ENCODE peak calls at places on chromosomes 13 and 19, in four cellular contexts. A, X, S and T are unnamed samples.

GRCh38 chr13:23348270-23349126 is 85.0 kb downstream of the SACS start:
- DNase-seq in A (no peak), X (no peak), S (no peak), T (no peak)

GRCh38 chr13:106566682-106567420 is 1.1 kb downstream of the ARGLU1 start:
- DNase-seq in A (peak; percentile 54), X (peak; percentile 65), S (peak; percentile 53), T (no peak)

GRCh38 chr13:111317042-111317550 is 3.3 kb upstream of the TEX29 start:
- DNase-seq in A (no peak), X (no peak), S (no peak), T (no peak)

GRCh38 chr13:75264611-75265010 is 217.4 kb downstream of the TBC1D4 start:
- DNase-seq in A (no peak), X (no peak), S (no peak), T (no peak)

GRCh38 chr13:76992548-76993001 is 694 bp downstream of the CLN5 start:
- DNase-seq in A (peak; percentile 16), X (peak; percentile 32), S (no peak), T (peak; percentile 21)

GRCh38 chr19:11091343-11092153 is 2.3 kb downstream of the LDLR start:
- DNase-seq in A (no peak), X (peak; percentile 97), S (no peak), T (no peak)

GRCh38 chr13:92735909-92736308 is 490.7 kb upstream of the GPC6 start:
- DNase-seq in A (no peak), X (no peak), S (no peak), T (no peak)

GRCh38 chr13:100540621-100541020 is 48.0 kb downstream of the GGACT start:
- DNase-seq in A (no peak), X (no peak), S (no peak), T (no peak)

GRCh38 chr13:37460211-37460610 is 138.4 kb downstream of the POSTN start:
- DNase-seq in A (no peak), X (no peak), S (no peak), T (no peak)

GRCh38 chr19:54063350-54064078 is at the start of gene VSTM1:
- DNase-seq in A (no peak), X (no peak), S (no peak), T (no peak)

GRCh38 chr19:15251749-15252397 is 19.6 kb upstream of the EPHX3 start:
- DNase-seq in A (peak; percentile 74), X (peak; percentile 68), S (no peak), T (peak; percentile 90)

GRCh38 chr13:63463782-63464610 is 2048.3 kb upstream of the PCDH20 start:
- DNase-seq in A (no peak), X (peak; percentile 57), S (no peak), T (no peak)

GRCh38 chr19:54392078-54392477 is 23.2 kb upstream of the TTYH1 start:
- DNase-seq in A (no peak), X (no peak), S (no peak), T (no peak)

GRCh38 chr13:84433024-84433423 is 550.8 kb upstream of the SLITRK1 start:
- DNase-seq in A (no peak), X (no peak), S (no peak), T (no peak)

GRCh38 chr13:113066746-113067145 is 38.8 kb upstream of the F7 start:
- DNase-seq in A (no peak), X (no peak), S (no peak), T (no peak)

GRCh38 chr13:107553838-107554237 is 661.5 kb downstream of the LIG4 start:
- DNase-seq in A (no peak), X (no peak), S (no peak), T (no peak)

GRCh38 chr13:112934075-112934474 is 34.9 kb upstream of the MCF2L start:
- DNase-seq in A (no peak), X (no peak), S (no peak), T (no peak)

GRCh38 chr13:78689011-78689410 is 30.1 kb upstream of the OBI1 start:
- DNase-seq in A (no peak), X (no peak), S (no peak), T (no peak)

GRCh38 chr13:91601807-91602206 is 203.4 kb downstream of the GPC5 start:
- DNase-seq in A (no peak), X (no peak), S (no peak), T (no peak)

GRCh38 chr13:93066187-93066586 is 160.4 kb upstream of the GPC6 start:
- DNase-seq in A (no peak), X (peak; percentile 58), S (no peak), T (no peak)

GRCh38 chr19:31066385-31066784 is 282.9 kb downstream of the TSHZ3 start:
- DNase-seq in A (no peak), X (peak; percentile 87), S (no peak), T (no peak)

GRCh38 chr19:43353606-43354304 is at the start of gene CD177:
- DNase-seq in A (no peak), X (no peak), S (no peak), T (no peak)

GRCh38 chr13:110680852-110681251 is 25.1 kb downstream of the CARS2 start:
- DNase-seq in A (peak; percentile 45), X (peak; percentile 18), S (peak; percentile 42), T (peak; percentile 19)

GRCh38 chr13:71789952-71790351 is 77.1 kb downstream of the DACH1 start:
- DNase-seq in A (no peak), X (no peak), S (no peak), T (no peak)

GRCh38 chr19:1001538-1002166 is 1.4 kb downstream of the GRIN3B start:
- DNase-seq in A (peak; percentile 83), X (peak; percentile 42), S (peak; percentile 83), T (peak; percentile 82)

GRCh38 chr19:19777692-19778091 is 43.9 kb downstream of the ZNF506 start:
- DNase-seq in A (no peak), X (no peak), S (no peak), T (no peak)

GRCh38 chr19:41297628-41298326 is 12.2 kb upstream of the CCDC97 start:
- DNase-seq in A (no peak), X (no peak), S (peak; percentile 83), T (no peak)

GRCh38 chr19:57099199-57099661 is 20.6 kb upstream of the USP29 start:
- DNase-seq in A (peak; percentile 84), X (peak; percentile 32), S (peak; percentile 64), T (peak; percentile 28)

GRCh38 chr19:18865973-18866799 is 29.8 kb downstream of the CERS1 start:
- DNase-seq in A (peak; percentile 86), X (peak; percentile 68), S (peak; percentile 80), T (peak; percentile 87)

GRCh38 chr13:75136151-75136550 is 345.8 kb downstream of the TBC1D4 start:
- DNase-seq in A (no peak), X (no peak), S (no peak), T (no peak)

GRCh38 chr13:44718467-44718866 is 142.3 kb upstream of the TSC22D1 start:
- DNase-seq in A (no peak), X (no peak), S (no peak), T (no peak)

GRCh38 chr19:5313307-5313706 is 27.3 kb downstream of the PTPRS start:
- DNase-seq in A (no peak), X (no peak), S (peak; percentile 79), T (no peak)

GRCh38 chr13:105597573-105597972 is 937.9 kb downstream of the EFNB2 start:
- DNase-seq in A (no peak), X (peak; percentile 20), S (no peak), T (no peak)

GRCh38 chr19:33311326-33311682 is 9.0 kb upstream of the CEBPA start:
- DNase-seq in A (no peak), X (no peak), S (no peak), T (no peak)

GRCh38 chr19:38898788-38899446 is 501 bp downstream of the SIRT2 start:
- DNase-seq in A (no peak), X (peak; percentile 19), S (no peak), T (peak; percentile 18)

GRCh38 chr19:7917292-7918061 is 2.7 kb upstream of the SNAPC2 start:
- DNase-seq in A (peak; percentile 80), X (peak; percentile 58), S (peak; percentile 79), T (peak; percentile 82)

DNA sequence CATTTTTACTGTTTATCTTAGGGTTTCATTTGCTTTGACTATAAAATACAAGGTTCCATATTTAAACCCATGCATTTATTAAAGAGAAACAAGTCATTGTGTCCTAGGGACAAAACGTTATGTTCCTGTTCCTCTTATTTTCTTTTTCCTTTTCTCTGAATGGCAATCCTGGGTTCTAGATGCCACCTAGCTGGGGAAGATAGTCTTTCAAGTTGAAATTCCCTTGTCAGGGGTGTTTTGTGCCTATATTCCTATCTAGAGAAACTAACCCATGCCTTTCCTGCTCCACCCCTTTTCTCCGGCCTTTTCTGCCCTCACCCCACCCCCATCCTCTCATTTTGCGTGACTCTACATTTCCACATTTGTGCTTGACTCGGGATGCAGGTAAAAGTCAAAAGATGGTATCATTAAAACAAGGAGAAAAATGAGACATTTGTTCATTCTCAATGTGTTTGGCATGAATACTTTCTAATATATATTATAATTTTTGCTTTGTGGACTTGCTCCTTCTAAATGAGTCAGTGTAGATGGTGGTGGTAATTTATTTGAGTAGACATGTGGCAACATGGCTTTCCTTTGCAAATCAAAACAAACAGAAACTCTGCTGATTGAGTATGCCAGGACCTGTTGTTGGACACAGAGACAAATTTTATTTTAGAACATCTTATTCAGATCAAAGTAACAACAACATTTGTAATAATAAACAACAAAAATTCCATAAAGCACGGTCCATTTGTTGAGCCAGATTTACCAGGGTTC is 26.8 kb upstream of the STARD13 start:
- DNase-seq in A (no peak), X (peak; percentile 73), S (no peak), T (no peak)
- TF ChIP-seq CTCF in A (no peak), X (peak; percentile 30), S (no peak), T (no peak)

DNA sequence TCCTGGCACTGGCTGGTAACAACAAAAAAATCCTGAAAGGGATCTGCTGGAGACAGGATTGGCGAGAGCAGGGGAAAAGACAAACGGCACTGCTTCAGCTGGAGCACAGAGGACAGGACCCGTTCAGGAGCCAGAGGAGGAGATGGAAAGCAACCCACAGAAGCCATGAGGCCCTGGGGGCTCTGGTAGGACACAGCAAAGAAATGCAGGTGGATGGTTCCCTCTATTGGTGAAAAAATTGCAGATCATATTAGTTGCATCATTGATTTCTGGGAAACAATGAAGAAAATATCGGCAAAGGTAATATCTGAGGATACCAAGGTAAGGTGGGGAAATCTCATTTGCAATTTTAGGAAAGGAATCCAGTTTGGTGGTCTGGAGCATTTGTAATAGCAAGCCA is 25.7 kb upstream of the TPP2 start:
- DNase-seq in A (peak; percentile 41), X (peak; percentile 8), S (no peak), T (no peak)
- TF ChIP-seq CTCF in A (peak; percentile 25), X (no peak), S (no peak), T (no peak)

DNA sequence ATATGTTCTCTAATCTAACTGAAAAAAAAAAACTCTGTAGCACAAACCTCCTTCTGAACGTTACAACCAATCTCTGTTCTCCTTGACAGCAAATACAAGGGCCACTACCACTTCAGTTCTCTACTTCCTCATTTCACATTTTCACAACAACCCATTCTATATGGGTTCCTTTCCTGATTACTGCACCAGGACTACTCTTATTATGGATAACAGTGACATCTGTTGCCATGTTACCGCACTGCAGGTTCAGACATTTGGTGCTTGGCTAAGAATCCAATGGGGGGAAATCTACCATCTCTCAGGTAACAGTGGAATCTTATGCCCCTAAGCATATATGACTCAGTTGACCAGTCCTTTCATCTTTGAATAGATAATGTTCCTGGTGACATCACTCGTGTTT is 11.6 kb upstream of the FPR3 start:
- DNase-seq in A (no peak), X (peak; percentile 34), S (no peak), T (no peak)
- TF ChIP-seq CTCF in A (no peak), X (peak; percentile 48), S (no peak), T (no peak)

DNA sequence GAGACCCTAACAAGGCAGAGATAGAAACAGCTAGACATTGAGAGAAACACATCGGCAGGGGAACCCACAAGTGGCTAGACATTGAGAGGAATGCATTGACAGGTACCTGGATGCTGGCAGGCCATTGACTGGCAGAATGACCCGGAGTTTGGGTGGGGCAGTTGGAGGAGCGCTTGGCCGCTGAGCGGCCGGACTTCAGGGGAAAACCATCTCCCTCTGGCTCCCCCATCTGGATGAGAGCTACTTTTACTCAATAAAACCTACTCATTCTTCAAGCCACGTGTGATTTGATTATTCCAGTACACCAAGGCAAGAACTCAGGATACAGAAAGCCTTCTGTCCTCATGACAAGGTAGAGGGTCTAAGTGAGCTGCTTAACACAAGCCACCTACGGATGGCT is 473.4 kb downstream of the SLITRK5 start:
- DNase-seq in A (no peak), X (no peak), S (no peak), T (no peak)
- TF ChIP-seq CTCF in A (no peak), X (no peak), S (no peak), T (no peak)